ENCODE peak calls at places on chromosomes 3 and 15, in five cellular contexts. H, R, P, S and U are unnamed samples.

GRCh38 chr15:32718822-32719716 is 1.3 kb downstream of the GREM1 start:
- DNase-seq in H (no peak), R (peak; percentile 69), P (no peak), S (no peak), U (no peak)

GRCh38 chr3:81580399-81580798 is 181.0 kb downstream of the GBE1 start:
- DNase-seq in H (no peak), R (no peak), P (no peak), S (no peak), U (no peak)

GRCh38 chr3:183500349-183500748 is 55.2 kb downstream of the KLHL6 start:
- DNase-seq in H (no peak), R (no peak), P (no peak), S (no peak), U (no peak)

GRCh38 chr3:43960448-43960840 is 269.7 kb downstream of the ABHD5 start:
- DNase-seq in H (no peak), R (no peak), P (no peak), S (no peak), U (no peak)

GRCh38 chr3:171028025-171028778 is 1.7 kb upstream of the SLC2A2 start:
- DNase-seq in H (no peak), R (peak; percentile 65), P (peak; percentile 28), S (no peak), U (no peak)

GRCh38 chr3:104768886-104769285 is 597.8 kb upstream of the ALCAM start:
- DNase-seq in H (no peak), R (no peak), P (no peak), S (no peak), U (no peak)

GRCh38 chr3:44125241-44125640 is 116.4 kb upstream of the TOPAZ1 start:
- DNase-seq in H (no peak), R (no peak), P (no peak), S (no peak), U (no peak)

GRCh38 chr15:96362001-96362758 is 31.7 kb downstream of the NR2F2 start:
- DNase-seq in H (no peak), R (peak; percentile 13), P (no peak), S (no peak), U (no peak)

GRCh38 chr15:91488452-91488851 is 365.1 kb upstream of the SLCO3A1 start:
- DNase-seq in H (no peak), R (no peak), P (no peak), S (no peak), U (no peak)

GRCh38 chr3:54104084-54104483 is 18.3 kb upstream of the CACNA2D3 start:
- DNase-seq in H (no peak), R (no peak), P (no peak), S (no peak), U (no peak)

GRCh38 chr3:7764091-7764490 is 737.5 kb upstream of the LMCD1 start:
- DNase-seq in H (no peak), R (no peak), P (no peak), S (no peak), U (no peak)

GRCh38 chr15:62472616-62473299 is 307.7 kb upstream of the C2CD4B start:
- DNase-seq in H (no peak), R (no peak), P (peak; percentile 54), S (no peak), U (no peak)

GRCh38 chr15:29438714-29439076 is 169.1 kb upstream of the NSMCE3 start:
- DNase-seq in H (no peak), R (no peak), P (no peak), S (no peak), U (no peak)

GRCh38 chr15:59194639-59195325 is 11.9 kb upstream of the LDHAL6B start:
- DNase-seq in H (no peak), R (no peak), P (no peak), S (no peak), U (no peak)

GRCh38 chr3:171407746-171408145 is 52.5 kb downstream of the TNIK start:
- DNase-seq in H (no peak), R (no peak), P (no peak), S (peak; percentile 15), U (no peak)

GRCh38 chr3:42688016-42688415 is 2.7 kb downstream of the KLHL40 start:
- DNase-seq in H (no peak), R (no peak), P (no peak), S (no peak), U (no peak)

GRCh38 chr3:35638640-35639250 is 580 bp upstream of the ARPP21 start:
- DNase-seq in H (no peak), R (no peak), P (no peak), S (no peak), U (no peak)

GRCh38 chr3:149494759-149495580 is 20.5 kb downstream of the TM4SF4 start:
- DNase-seq in H (no peak), R (no peak), P (no peak), S (no peak), U (no peak)

GRCh38 chr3:127590282-127590592 is 296 bp downstream of the TPRA1 start:
- DNase-seq in H (no peak), R (peak; percentile 84), P (no peak), S (peak; percentile 47), U (no peak)

GRCh38 chr15:75234191-75234810 is 23.8 kb upstream of the GOLGA6C start:
- DNase-seq in H (no peak), R (no peak), P (no peak), S (no peak), U (no peak)

GRCh38 chr3:33900809-33901505 is 102.5 kb downstream of the PDCD6IP start:
- DNase-seq in H (no peak), R (no peak), P (no peak), S (peak; percentile 92), U (no peak)

GRCh38 chr3:37905346-37905745 is 43.7 kb downstream of the CTDSPL start:
- DNase-seq in H (no peak), R (no peak), P (no peak), S (no peak), U (no peak)

GRCh38 chr3:128573160-128573559 is 77.5 kb downstream of the RPN1 start:
- DNase-seq in H (no peak), R (peak; percentile 54), P (no peak), S (no peak), U (no peak)

GRCh38 chr3:59185586-59186381 is 136.0 kb upstream of the CFAP20DC start:
- DNase-seq in H (no peak), R (no peak), P (no peak), S (no peak), U (no peak)

GRCh38 chr3:58874248-58874741 is 175.5 kb downstream of the CFAP20DC start:
- DNase-seq in H (peak; percentile 18), R (no peak), P (no peak), S (no peak), U (peak; percentile 56)

GRCh38 chr15:33292718-33293307 is 18.0 kb upstream of the RYR3 start:
- DNase-seq in H (peak; percentile 51), R (peak; percentile 67), P (peak; percentile 51), S (peak; percentile 47), U (no peak)

GRCh38 chr15:79117442-79118204 is 27.0 kb upstream of the RASGRF1 start:
- DNase-seq in H (no peak), R (no peak), P (no peak), S (no peak), U (no peak)

GRCh38 chr15:81419304-81419943 is 45.4 kb upstream of the TMC3 start:
- DNase-seq in H (no peak), R (no peak), P (no peak), S (no peak), U (no peak)

GRCh38 chr3:16369247-16369646 is 104.2 kb downstream of the OXNAD1 start:
- DNase-seq in H (no peak), R (no peak), P (no peak), S (no peak), U (no peak)

GRCh38 chr15:37582852-37583251 is 351.6 kb upstream of the TMCO5A start:
- DNase-seq in H (no peak), R (no peak), P (no peak), S (no peak), U (no peak)
- TF ChIP-seq ZBTB33 in H (no peak), R (no peak), P (no peak), S (no peak), U (no peak)

DNA sequence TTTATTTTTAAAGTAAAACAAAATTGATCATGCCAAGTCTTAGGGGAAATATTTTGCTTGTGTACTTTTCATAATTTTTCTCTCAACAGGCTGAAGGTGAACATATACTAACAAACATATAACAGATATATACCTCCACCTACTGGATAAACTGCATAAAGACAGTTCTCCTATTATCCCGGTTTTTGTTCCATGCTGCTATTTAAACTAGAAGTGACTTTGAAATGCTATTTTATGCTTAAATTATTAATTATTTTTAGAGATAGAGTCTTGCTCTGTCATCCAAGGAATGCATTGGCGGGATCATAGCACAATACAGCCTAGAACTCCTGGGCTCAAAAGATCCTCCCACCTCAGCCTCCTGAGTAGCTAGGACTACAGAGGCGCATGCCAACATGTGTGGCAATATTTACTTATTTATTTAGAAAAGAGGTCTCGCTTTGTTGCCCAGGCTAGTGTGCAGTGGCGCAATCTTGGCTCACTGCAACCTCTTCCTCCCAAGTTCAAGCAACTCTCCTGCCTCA is 49.8 kb downstream of the ST3GAL6 start:
- DNase-seq in H (no peak), R (peak; percentile 38), P (peak; percentile 82), S (peak; percentile 9), U (no peak)
- TF ChIP-seq REST in H (no peak), R (no peak), P (no peak), S (no peak), U (no peak)

GRCh38 chr3:32310918-32311839 is 72.7 kb downstream of the CMTM8 start:
- DNase-seq in H (no peak), R (no peak), P (peak; percentile 92), S (no peak), U (no peak)
- TF ChIP-seq ZBTB33 in H (no peak), R (no peak), P (no peak), S (no peak), U (no peak)

GRCh38 chr3:23105048-23105447 is 98.1 kb upstream of the UBE2E2 start:
- DNase-seq in H (no peak), R (no peak), P (no peak), S (no peak), U (no peak)
- TF ChIP-seq REST in H (no peak), R (no peak), P (no peak), S (no peak), U (no peak)

GRCh38 chr3:155657161-155657560 is 87.7 kb downstream of the PLCH1 start:
- DNase-seq in H (no peak), R (no peak), P (no peak), S (no peak), U (no peak)
- TF ChIP-seq ZBTB33 in H (no peak), R (no peak), P (no peak), S (no peak), U (no peak)